ENCODE peak calls at places on chromosomes 6 and 20, in nine cellular contexts. G, Q, C, W, F, A, B, R and H are unnamed samples.

GRCh38 chr6:125154184-125155135 is 887 bp downstream of the TPD52L1 start:
- DNase-seq in G (peak; percentile 78), Q (peak; percentile 77), C (no peak), W (peak; percentile 10), F (peak; percentile 63), A (peak; percentile 80), B (peak; percentile 45), R (no peak), H (peak; percentile 87)

GRCh38 chr6:44898296-44898930 is 429.7 kb upstream of the RUNX2 start:
- DNase-seq in G (no peak), Q (peak; percentile 54), C (peak; percentile 74), W (peak; percentile 88), F (no peak), A (peak; percentile 6), B (no peak), R (peak; percentile 93), H (no peak)

GRCh38 chr6:56073761-56074160 is 173.6 kb downstream of the COL21A1 start:
- DNase-seq in G (no peak), Q (no peak), C (no peak), W (peak; percentile 62), F (no peak), A (no peak), B (no peak), R (peak; percentile 35), H (no peak)

GRCh38 chr6:166325383-166326042 is 16.8 kb downstream of the SFT2D1 start:
- DNase-seq in G (peak; percentile 62), Q (no peak), C (no peak), W (no peak), F (no peak), A (no peak), B (no peak), R (no peak), H (no peak)

GRCh38 chr6:27630727-27631613 is 158.1 kb upstream of the ZNF184 start:
- DNase-seq in G (no peak), Q (no peak), C (peak; percentile 58), W (peak; percentile 85), F (no peak), A (peak; percentile 74), B (no peak), R (peak; percentile 57), H (no peak)

GRCh38 chr6:147158881-147159280 is 45.3 kb upstream of the STXBP5 start:
- DNase-seq in G (no peak), Q (no peak), C (no peak), W (no peak), F (no peak), A (no peak), B (no peak), R (no peak), H (no peak)

GRCh38 chr6:71252960-71253359 is 35.7 kb upstream of the OGFRL1 start:
- DNase-seq in G (no peak), Q (no peak), C (no peak), W (no peak), F (no peak), A (no peak), B (no peak), R (no peak), H (no peak)

GRCh38 chr6:81814365-81815109 is 62.1 kb upstream of the TENT5A start:
- DNase-seq in G (no peak), Q (no peak), C (no peak), W (peak; percentile 52), F (no peak), A (peak; percentile 55), B (no peak), R (peak; percentile 26), H (no peak)

GRCh38 chr6:41247288-41247865 is 19.2 kb downstream of the TREML4 start:
- DNase-seq in G (no peak), Q (peak; percentile 51), C (no peak), W (no peak), F (no peak), A (no peak), B (no peak), R (no peak), H (no peak)

GRCh38 chr20:24633026-24633425 is 163.6 kb downstream of the SYNDIG1 start:
- DNase-seq in G (no peak), Q (peak; percentile 32), C (peak; percentile 77), W (no peak), F (no peak), A (peak; percentile 76), B (no peak), R (no peak), H (no peak)

GRCh38 chr6:119446623-119447008 is 97.1 kb upstream of the MAN1A1 start:
- DNase-seq in G (no peak), Q (no peak), C (peak; percentile 86), W (peak; percentile 79), F (peak; percentile 83), A (peak; percentile 74), B (peak; percentile 80), R (peak; percentile 88), H (peak; percentile 11)

GRCh38 chr20:59030911-59031310 is 1.2 kb downstream of the ATP5F1E start:
- DNase-seq in G (no peak), Q (no peak), C (no peak), W (no peak), F (no peak), A (no peak), B (no peak), R (no peak), H (no peak)

GRCh38 chr6:140436023-140436811 is 1061.8 kb upstream of the CITED2 start:
- DNase-seq in G (no peak), Q (no peak), C (peak; percentile 86), W (peak; percentile 92), F (no peak), A (peak; percentile 48), B (no peak), R (peak; percentile 73), H (no peak)

GRCh38 chr6:52233975-52234823 is 10.1 kb downstream of the IL17F start:
- DNase-seq in G (no peak), Q (no peak), C (peak; percentile 49), W (peak; percentile 52), F (peak; percentile 52), A (peak; percentile 76), B (no peak), R (peak; percentile 48), H (peak; percentile 35)

GRCh38 chr6:138293996-138294395 is 75.7 kb upstream of the PBOV1 start:
- DNase-seq in G (no peak), Q (no peak), C (no peak), W (no peak), F (no peak), A (no peak), B (no peak), R (no peak), H (no peak)

GRCh38 chr6:169048185-169048584 is 205.5 kb downstream of the THBS2 start:
- DNase-seq in G (no peak), Q (peak; percentile 10), C (no peak), W (no peak), F (no peak), A (no peak), B (no peak), R (no peak), H (no peak)

GRCh38 chr20:54156522-54156921 is 17.3 kb downstream of the CYP24A1 start:
- DNase-seq in G (no peak), Q (no peak), C (no peak), W (no peak), F (no peak), A (no peak), B (no peak), R (no peak), H (no peak)

DNA sequence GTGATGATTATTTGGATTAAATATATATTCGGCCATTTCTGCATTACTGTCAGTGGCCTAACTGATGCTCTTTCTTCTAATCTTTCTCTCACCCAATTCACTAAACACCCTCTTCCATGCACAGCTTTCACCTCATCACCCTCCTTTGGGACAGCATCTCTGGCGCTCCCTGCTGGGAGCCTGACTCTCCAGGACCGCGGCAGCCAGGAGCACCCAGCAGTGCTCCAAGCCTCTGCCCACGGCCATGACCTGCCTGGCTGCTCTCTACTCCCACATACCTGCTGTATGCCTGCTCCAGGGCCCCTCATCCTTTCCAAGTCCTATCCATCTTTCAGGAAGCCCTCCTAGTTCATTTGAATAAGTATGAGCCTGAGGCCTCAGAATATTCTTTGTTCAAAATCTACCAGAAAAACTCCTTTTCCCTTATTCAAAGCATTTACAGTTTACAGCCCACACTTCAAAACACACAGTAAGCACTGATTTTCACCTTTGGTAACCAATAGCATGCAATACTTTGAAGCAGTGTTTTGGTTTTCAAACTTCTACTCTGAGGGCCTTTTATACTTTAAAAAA is 15.2 kb downstream of the CTCFL start:
- DNase-seq in G (no peak), Q (no peak), C (no peak), W (peak; percentile 13), F (no peak), A (peak; percentile 35), B (no peak), R (peak; percentile 14), H (no peak)
- TF ChIP-seq CTCF in G (peak; percentile 15), Q (peak; percentile 27), C (peak; percentile 52), W (peak; percentile 60), F (no peak), A (peak; percentile 67), B (no peak), R (peak; percentile 56), H (peak; percentile 73)

DNA sequence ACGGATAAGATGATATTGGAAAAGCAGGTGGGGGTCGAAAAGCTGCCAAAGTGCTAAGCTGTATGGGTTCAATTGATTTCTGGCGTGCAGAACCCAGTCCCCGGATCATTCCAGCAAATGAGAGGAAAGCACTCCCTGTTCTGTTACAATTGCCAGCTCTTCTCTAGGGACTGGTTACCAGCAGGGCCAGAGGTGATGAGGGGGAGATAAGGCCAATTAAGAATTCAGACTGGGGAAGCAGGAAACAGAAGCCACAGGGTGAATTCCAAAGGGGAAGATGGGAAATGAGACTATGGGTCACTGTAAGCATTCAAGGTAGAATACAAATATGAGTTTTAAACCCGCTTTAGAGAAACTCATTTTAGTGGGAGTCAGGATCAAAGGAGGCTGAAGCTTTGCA is 349.4 kb upstream of the MAP3K7 start:
- DNase-seq in G (no peak), Q (no peak), C (no peak), W (no peak), F (no peak), A (no peak), B (no peak), R (no peak), H (no peak)
- H3K4me3 ChIP-seq in G (no peak overlapping the region), Q (no peak overlapping the region), C (no peak overlapping the region), W (no peak overlapping the region), F (no peak overlapping the region), A (no peak overlapping the region), B (no peak overlapping the region), R (no peak overlapping the region), H (no peak overlapping the region)

GRCh38 chr6:110618591-110619267 is 142.3 kb upstream of the SLC22A16 start:
- DNase-seq in G (no peak), Q (no peak), C (peak; percentile 11), W (peak; percentile 8), F (no peak), A (peak; percentile 29), B (no peak), R (peak; percentile 18), H (peak; percentile 62)
- TF ChIP-seq CTCF in G (no peak), Q (peak; percentile 17), C (peak; percentile 47), W (peak; percentile 13), F (no peak), A (peak; percentile 36), B (no peak), R (peak; percentile 25), H (peak; percentile 62)

DNA sequence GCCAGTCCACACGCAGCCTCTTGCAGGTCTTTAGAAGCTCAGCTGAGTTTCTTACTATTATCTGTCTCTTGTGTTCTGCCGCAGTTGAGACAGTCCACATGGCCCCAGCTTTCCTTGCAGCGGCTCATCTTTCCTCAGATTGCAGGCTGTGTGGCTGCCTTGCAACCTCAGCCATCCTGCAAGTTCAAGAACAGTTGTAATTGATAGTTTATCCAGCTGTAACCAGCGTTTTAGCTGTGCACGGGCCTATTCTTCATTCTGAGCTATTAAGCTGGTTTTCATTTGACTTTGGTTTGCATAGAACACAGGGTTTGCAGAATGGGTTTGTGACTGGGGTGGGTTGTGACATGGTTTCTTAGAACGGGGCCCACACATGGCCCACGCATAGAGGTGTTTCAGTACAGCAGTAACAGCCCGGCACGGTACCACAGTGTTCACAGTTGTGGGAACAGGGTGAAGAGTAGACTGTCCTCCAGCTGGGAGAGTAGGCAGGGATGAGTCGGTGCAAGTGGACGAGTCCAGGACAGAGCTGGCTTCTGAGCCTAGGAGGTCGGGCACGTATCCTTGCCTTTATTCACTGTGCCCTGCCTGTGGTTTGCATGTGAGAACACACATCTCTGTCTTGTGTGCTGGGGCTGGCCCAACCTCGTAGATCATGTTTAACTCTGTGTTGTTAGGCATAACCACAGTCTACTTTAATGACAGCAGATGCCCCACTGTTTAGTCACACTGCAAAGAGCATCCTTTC is 89.3 kb downstream of the RPP40 start:
- DNase-seq in G (no peak), Q (no peak), C (peak; percentile 48), W (peak; percentile 58), F (no peak), A (peak; percentile 37), B (no peak), R (no peak), H (no peak)
- H3K4me3 ChIP-seq in G (no peak overlapping the region), Q (no peak overlapping the region), C (no peak overlapping the region), W (no peak overlapping the region), F (no peak overlapping the region), A (no peak overlapping the region), B (no peak overlapping the region), R (no peak overlapping the region), H (no peak overlapping the region)